ENCODE peak calls at places on chromosomes 7 and 10, in five cellular contexts. One of them, this sample, is unnamed.

GRCh38 chr7:116953727-116954442 is 584 bp downstream of the ST7 start:
- DNase-seq in AG04449: peak
- DNase-seq in adrenal gland: peak
- DNase-seq in IMR-90: peak
- DNase-seq in psoas muscle: peak
- DNase-seq in this sample: peak

GRCh38 chr7:132130497-132130896 is 445.8 kb downstream of the PLXNA4 start:
- DNase-seq in adrenal gland: no peak
- DNase-seq in IMR-90: no peak
- DNase-seq in psoas muscle: no peak
- DNase-seq in AG04449: no peak
- DNase-seq in this sample: no peak

GRCh38 chr7:126511046-126511445 is 741.7 kb downstream of the GRM8 start:
- DNase-seq in psoas muscle: no peak
- DNase-seq in adrenal gland: no peak
- DNase-seq in AG04449: no peak
- DNase-seq in IMR-90: no peak
- DNase-seq in this sample: no peak

GRCh38 chr10:26621889-26622681 is 75.4 kb upstream of the PDSS1 start:
- DNase-seq in psoas muscle: peak
- DNase-seq in IMR-90: peak
- DNase-seq in adrenal gland: peak
- DNase-seq in AG04449: no peak
- DNase-seq in this sample: no peak

GRCh38 chr10:118725784-118726507 is 28.8 kb downstream of the CACUL1 start:
- DNase-seq in psoas muscle: no peak
- DNase-seq in IMR-90: peak
- DNase-seq in adrenal gland: no peak
- DNase-seq in AG04449: no peak
- DNase-seq in this sample: peak

GRCh38 chr7:129083525-129083924 is 28.6 kb upstream of the TNPO3 start:
- DNase-seq in IMR-90: no peak
- DNase-seq in adrenal gland: no peak
- DNase-seq in psoas muscle: no peak
- DNase-seq in AG04449: no peak
- DNase-seq in this sample: no peak

GRCh38 chr10:121057291-121057690 is 206.1 kb downstream of the WDR11 start:
- DNase-seq in IMR-90: no peak
- DNase-seq in psoas muscle: no peak
- DNase-seq in adrenal gland: no peak
- DNase-seq in AG04449: no peak
- DNase-seq in this sample: no peak

GRCh38 chr7:74194686-74195085 is 15.1 kb upstream of the LAT2 start:
- DNase-seq in AG04449: no peak
- DNase-seq in adrenal gland: no peak
- DNase-seq in psoas muscle: no peak
- DNase-seq in IMR-90: no peak
- DNase-seq in this sample: no peak

GRCh38 chr7:158494643-158495042 is 93.0 kb downstream of the PTPRN2 start:
- DNase-seq in AG04449: no peak
- DNase-seq in psoas muscle: no peak
- DNase-seq in IMR-90: no peak
- DNase-seq in adrenal gland: no peak
- DNase-seq in this sample: no peak

GRCh38 chr7:84113906-84114875 is 80.4 kb downstream of the SEMA3A start:
- DNase-seq in adrenal gland: no peak
- DNase-seq in AG04449: no peak
- DNase-seq in psoas muscle: no peak
- DNase-seq in IMR-90: no peak
- DNase-seq in this sample: no peak

GRCh38 chr7:41445951-41446350 is 256.9 kb downstream of the INHBA start:
- DNase-seq in psoas muscle: no peak
- DNase-seq in adrenal gland: no peak
- DNase-seq in AG04449: no peak
- DNase-seq in IMR-90: no peak
- DNase-seq in this sample: no peak

GRCh38 chr10:11243425-11244222 is 226.0 kb downstream of the CELF2 start:
- DNase-seq in IMR-90: peak
- DNase-seq in psoas muscle: no peak
- DNase-seq in adrenal gland: no peak
- DNase-seq in AG04449: peak
- DNase-seq in this sample: no peak

GRCh38 chr7:118492466-118492865 is 268.0 kb downstream of the ANKRD7 start:
- DNase-seq in psoas muscle: no peak
- DNase-seq in adrenal gland: no peak
- DNase-seq in AG04449: no peak
- DNase-seq in IMR-90: no peak
- DNase-seq in this sample: no peak

GRCh38 chr10:1628757-1629156 is 108.6 kb downstream of the ADARB2 start:
- DNase-seq in adrenal gland: no peak
- DNase-seq in psoas muscle: no peak
- DNase-seq in IMR-90: no peak
- DNase-seq in AG04449: no peak
- DNase-seq in this sample: no peak

GRCh38 chr10:107894521-107894920 is 730.0 kb upstream of the SORCS1 start:
- DNase-seq in IMR-90: no peak
- DNase-seq in AG04449: no peak
- DNase-seq in adrenal gland: no peak
- DNase-seq in psoas muscle: no peak
- DNase-seq in this sample: no peak

DNA sequence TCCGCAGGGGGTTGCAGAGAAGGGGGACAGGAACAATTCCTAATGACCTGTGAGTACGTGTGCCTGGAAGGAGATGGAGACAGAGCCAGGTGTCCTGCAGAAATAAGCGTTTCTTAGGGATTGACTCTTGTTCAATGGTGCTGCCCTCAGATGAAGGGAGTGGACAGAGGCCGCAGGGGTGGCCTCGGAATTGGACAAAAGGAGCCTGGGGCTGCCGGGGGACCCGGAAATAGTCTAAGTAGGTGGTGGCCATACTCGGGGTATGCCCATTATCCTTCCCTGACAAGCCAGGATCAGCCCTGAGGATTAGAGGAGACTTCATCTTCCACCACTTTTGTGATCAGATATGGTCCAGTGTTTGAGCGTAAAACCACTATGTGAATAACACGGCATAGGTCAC is 39.2 kb downstream of the ELFN1 start:
- DNase-seq in adrenal gland: no peak
- DNase-seq in psoas muscle: no peak
- DNase-seq in IMR-90: no peak
- DNase-seq in AG04449: no peak
- DNase-seq in this sample: no peak
- H3K4me3 ChIP-seq in adrenal gland: no peak
- H3K4me3 ChIP-seq in psoas muscle: no peak
- H3K4me3 ChIP-seq in IMR-90: no peak
- H3K4me3 ChIP-seq in AG04449: no peak
- H3K4me3 ChIP-seq in this sample: no peak

GRCh38 chr10:53579773-53580172 is 807.2 kb upstream of the MBL2 start:
- DNase-seq in adrenal gland: no peak
- DNase-seq in AG04449: no peak
- DNase-seq in psoas muscle: no peak
- DNase-seq in IMR-90: no peak
- DNase-seq in this sample: no peak

GRCh38 chr10:53580465-53580864 is 807.9 kb upstream of the MBL2 start:
- DNase-seq in AG04449: no peak
- DNase-seq in psoas muscle: no peak
- DNase-seq in adrenal gland: no peak
- DNase-seq in IMR-90: no peak
- DNase-seq in this sample: no peak
- TF ChIP-seq CTCF in AG04449: no peak
- TF ChIP-seq CTCF in psoas muscle: no peak
- TF ChIP-seq CTCF in adrenal gland: no peak
- TF ChIP-seq CTCF in IMR-90: no peak
- TF ChIP-seq CTCF in this sample: no peak

GRCh38 chr7:27239780-27240731 is 2.5 kb upstream of the EVX1 start:
- DNase-seq in psoas muscle: no peak
- DNase-seq in adrenal gland: no peak
- DNase-seq in AG04449: no peak
- DNase-seq in IMR-90: no peak
- DNase-seq in this sample: no peak
- H3K4me3 ChIP-seq in psoas muscle: peak
- H3K4me3 ChIP-seq in adrenal gland: no peak
- H3K4me3 ChIP-seq in AG04449: no peak
- H3K4me3 ChIP-seq in IMR-90: no peak
- H3K4me3 ChIP-seq in this sample: no peak

GRCh38 chr7:30683839-30684238 is 1.6 kb upstream of the CRHR2 start:
- DNase-seq in adrenal gland: no peak
- DNase-seq in IMR-90: no peak
- DNase-seq in AG04449: no peak
- DNase-seq in psoas muscle: no peak
- DNase-seq in this sample: no peak

GRCh38 chr7:30684351-30684750 is 2.1 kb upstream of the CRHR2 start:
- DNase-seq in IMR-90: no peak
- DNase-seq in psoas muscle: no peak
- DNase-seq in AG04449: no peak
- DNase-seq in adrenal gland: no peak
- DNase-seq in this sample: no peak

GRCh38 chr7:30683306-30683705 is 1.1 kb upstream of the CRHR2 start:
- DNase-seq in psoas muscle: no peak
- DNase-seq in AG04449: no peak
- DNase-seq in adrenal gland: no peak
- DNase-seq in IMR-90: no peak
- DNase-seq in this sample: no peak

GRCh38 chr7:30681262-30682130 is 760 bp downstream of the CRHR2 start:
- DNase-seq in psoas muscle: no peak
- DNase-seq in AG04449: no peak
- DNase-seq in adrenal gland: no peak
- DNase-seq in IMR-90: no peak
- DNase-seq in this sample: no peak

DNA sequence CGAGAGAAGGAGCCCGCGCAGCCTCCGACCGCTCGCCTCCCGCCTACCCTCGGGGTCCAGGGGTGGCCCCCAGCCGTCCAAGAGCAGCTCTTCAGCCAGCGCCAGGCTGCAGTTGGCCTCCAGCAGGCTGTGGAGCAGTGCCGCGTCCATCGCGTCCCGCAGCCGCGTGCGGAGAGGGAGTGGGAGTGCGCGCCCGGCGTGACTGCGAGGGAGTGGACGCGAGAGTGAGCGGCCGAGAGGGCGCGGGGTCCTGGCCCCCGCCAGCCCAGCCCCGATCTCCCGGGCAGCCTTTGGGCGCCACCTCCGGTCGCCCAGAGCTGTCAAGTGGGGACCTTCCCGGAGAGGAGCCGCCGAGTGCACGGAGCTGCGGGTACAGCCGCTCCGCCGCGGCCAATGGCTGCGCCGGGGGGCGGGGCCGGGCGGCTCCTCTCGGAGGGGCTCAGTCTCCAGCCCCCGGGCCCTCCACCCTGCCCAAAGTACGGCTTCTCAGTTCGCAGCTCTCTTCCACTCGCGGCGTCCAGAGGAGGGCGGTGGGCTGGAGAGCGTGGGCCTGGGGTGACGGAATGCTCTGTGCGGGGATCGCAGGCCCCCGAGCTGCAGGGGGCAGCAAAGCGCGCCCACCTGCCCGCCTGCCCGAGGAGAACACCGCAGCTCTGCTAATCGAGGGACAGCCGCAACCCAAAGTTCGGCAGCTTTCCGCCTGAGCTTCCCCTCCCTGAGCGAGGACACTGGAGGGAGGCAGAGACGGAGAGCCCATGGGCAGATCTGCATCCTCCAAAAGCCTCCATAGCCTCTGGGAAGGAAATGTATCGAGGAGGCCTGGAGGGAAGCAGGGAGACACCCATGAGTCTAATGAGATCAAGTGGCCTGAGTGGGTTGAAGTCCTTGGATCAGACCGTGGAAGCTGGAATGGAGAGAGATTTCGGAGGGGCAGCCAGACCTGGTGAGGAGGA is at the start of gene CRHR2:
- DNase-seq in adrenal gland: no peak
- DNase-seq in AG04449: no peak
- DNase-seq in psoas muscle: peak
- DNase-seq in IMR-90: no peak
- DNase-seq in this sample: peak
- TF ChIP-seq CTCF in adrenal gland: no peak
- TF ChIP-seq CTCF in AG04449: peak
- TF ChIP-seq CTCF in psoas muscle: peak
- TF ChIP-seq CTCF in IMR-90: no peak
- TF ChIP-seq CTCF in this sample: peak

GRCh38 chr7:98285132-98286092 is 3.9 kb downstream of the BRI3 start:
- DNase-seq in AG04449: no peak
- DNase-seq in psoas muscle: no peak
- DNase-seq in adrenal gland: no peak
- DNase-seq in IMR-90: no peak
- DNase-seq in this sample: no peak
- H3K4me3 ChIP-seq in AG04449: peak
- H3K4me3 ChIP-seq in psoas muscle: peak
- H3K4me3 ChIP-seq in adrenal gland: no peak
- H3K4me3 ChIP-seq in IMR-90: no peak
- H3K4me3 ChIP-seq in this sample: no peak

GRCh38 chr7:120942861-120943260 is 7.7 kb upstream of the ING3 start:
- DNase-seq in psoas muscle: no peak
- DNase-seq in adrenal gland: no peak
- DNase-seq in AG04449: no peak
- DNase-seq in IMR-90: no peak
- DNase-seq in this sample: no peak

GRCh38 chr7:120944826-120945562 is 5.6 kb upstream of the ING3 start:
- DNase-seq in psoas muscle: no peak
- DNase-seq in AG04449: no peak
- DNase-seq in adrenal gland: no peak
- DNase-seq in IMR-90: no peak
- DNase-seq in this sample: no peak

GRCh38 chr7:120939345-120939744 is 11.2 kb upstream of the ING3 start:
- DNase-seq in psoas muscle: no peak
- DNase-seq in adrenal gland: no peak
- DNase-seq in AG04449: no peak
- DNase-seq in IMR-90: no peak
- DNase-seq in this sample: no peak

GRCh38 chr7:120941856-120942255 is 8.7 kb upstream of the ING3 start:
- DNase-seq in AG04449: no peak
- DNase-seq in adrenal gland: no peak
- DNase-seq in IMR-90: no peak
- DNase-seq in psoas muscle: no peak
- DNase-seq in this sample: no peak

GRCh38 chr7:120941064-120941463 is 9.5 kb upstream of the ING3 start:
- DNase-seq in adrenal gland: no peak
- DNase-seq in psoas muscle: no peak
- DNase-seq in AG04449: no peak
- DNase-seq in IMR-90: no peak
- DNase-seq in this sample: no peak
- TF ChIP-seq CTCF in adrenal gland: peak
- TF ChIP-seq CTCF in psoas muscle: peak
- TF ChIP-seq CTCF in AG04449: no peak
- TF ChIP-seq CTCF in IMR-90: peak
- TF ChIP-seq CTCF in this sample: no peak

DNA sequence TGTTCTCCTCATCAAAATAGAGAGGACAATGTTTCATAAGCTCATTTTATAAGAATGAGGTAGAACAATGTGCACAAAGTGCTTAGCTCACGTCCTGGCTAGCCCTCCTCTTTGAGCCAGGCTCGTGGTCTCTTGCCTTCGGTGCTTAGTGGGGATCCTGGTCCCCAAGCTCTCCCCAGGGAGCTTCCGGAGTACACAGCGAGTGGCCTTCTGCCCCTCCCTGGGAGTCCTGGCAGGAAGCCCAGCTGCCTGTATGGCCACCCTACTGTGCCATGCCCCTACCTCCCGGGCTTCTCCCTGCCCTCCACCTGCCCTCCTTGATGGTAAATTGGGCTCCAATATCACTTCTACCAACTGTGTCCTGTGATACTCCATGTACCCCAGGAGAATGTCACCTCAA is 859 bp downstream of the MYO1G start:
- DNase-seq in psoas muscle: no peak
- DNase-seq in adrenal gland: no peak
- DNase-seq in IMR-90: no peak
- DNase-seq in AG04449: no peak
- DNase-seq in this sample: peak
- H3K4me3 ChIP-seq in psoas muscle: peak
- H3K4me3 ChIP-seq in adrenal gland: no peak
- H3K4me3 ChIP-seq in IMR-90: no peak
- H3K4me3 ChIP-seq in AG04449: no peak
- H3K4me3 ChIP-seq in this sample: no peak

This sample was measured in BE2C.